ENCODE peak calls at places on chromosome 3, in six cellular contexts. C, T, X, Z, N and E are unnamed samples. For H3K4me1, the result is how much of the 10 kb centered on the place peaks cover.

GRCh38 chr3:171354706-171355582 is 105.3 kb downstream of the TNIK start:
- DNase-seq in X (no peak), T (no peak), C (no peak), N (no peak), Z (no peak), E (no peak)

GRCh38 chr3:72411102-72411501 is 437.1 kb downstream of the SHQ1 start:
- DNase-seq in T (no peak), Z (no peak), X (no peak), C (no peak), N (no peak), E (no peak)

GRCh38 chr3:49553320-49553689 is 972 bp upstream of the BSN start:
- DNase-seq in C (no peak), N (no peak), Z (no peak), T (no peak), X (no peak), E (no peak)

GRCh38 chr3:2921903-2922302 is 188.3 kb downstream of the IL5RA start:
- DNase-seq in N (peak), C (peak), X (peak), T (no peak), Z (peak), E (no peak)

GRCh38 chr3:134333522-134334181 is 40.6 kb downstream of the AMOTL2 start:
- DNase-seq in T (no peak), Z (no peak), X (no peak), C (peak), N (peak), E (no peak)

GRCh38 chr3:111968319-111969059 is 10.3 kb upstream of the ABHD10 start:
- DNase-seq in N (no peak), T (no peak), Z (no peak), X (no peak), C (no peak), E (no peak)

GRCh38 chr3:141231101-141231922 is at the start of gene PXYLP1:
- DNase-seq in N (peak), T (peak), X (peak), C (peak), Z (peak), E (peak)

GRCh38 chr3:108100906-108101305 is 10.1 kb upstream of the CD47 start:
- DNase-seq in C (no peak), T (no peak), N (no peak), Z (no peak), X (no peak), E (no peak)

GRCh38 chr3:105343991-105344390 is 22.7 kb upstream of the ALCAM start:
- DNase-seq in T (no peak), N (no peak), C (no peak), Z (no peak), X (no peak), E (no peak)

GRCh38 chr3:141952611-141953010 is 76.2 kb downstream of the ATP1B3 start:
- DNase-seq in Z (no peak), C (no peak), T (no peak), N (no peak), X (no peak), E (no peak)

GRCh38 chr3:27216955-27217552 is 152.1 kb downstream of the NEK10 start:
- DNase-seq in C (peak), T (no peak), Z (no peak), N (no peak), X (no peak), E (no peak)

GRCh38 chr3:45546636-45547201 is 47.8 kb upstream of the LIMD1 start:
- DNase-seq in N (peak), C (peak), Z (peak), T (no peak), X (no peak), E (no peak)

GRCh38 chr3:116392291-116392690 is 53.0 kb downstream of the LSAMP start:
- DNase-seq in N (no peak), T (no peak), X (no peak), C (no peak), Z (no peak), E (no peak)

GRCh38 chr3:185332026-185332735 is 30.8 kb upstream of the MAP3K13 start:
- DNase-seq in N (peak), C (peak), X (no peak), Z (no peak), T (no peak), E (no peak)

GRCh38 chr3:166637984-166638530 is 742.0 kb downstream of the ZBBX start:
- DNase-seq in T (no peak), C (no peak), N (no peak), X (no peak), Z (no peak), E (no peak)
- H3K4me3 ChIP-seq in T (no peak), C (no peak), N (no peak), X (no peak), Z (no peak), E (no peak)

GRCh38 chr3:23497156-23497555 is 294.0 kb downstream of the UBE2E2 start:
- DNase-seq in T (no peak), Z (no peak), X (no peak), C (no peak), N (no peak), E (no peak)
- TF ChIP-seq EP300 in T (no peak), Z (no peak), X (no peak), C (no peak), N (no peak), E (no peak)

GRCh38 chr3:129018271-129018670 is 17.2 kb downstream of the EFCC1 start:
- DNase-seq in C (no peak), X (no peak), T (no peak), N (no peak), Z (no peak), E (no peak)

GRCh38 chr3:129017531-129017899 is 16.4 kb downstream of the EFCC1 start:
- DNase-seq in Z (no peak), N (no peak), C (no peak), T (no peak), X (no peak), E (no peak)

GRCh38 chr3:129016725-129017530 is 15.8 kb downstream of the EFCC1 start:
- DNase-seq in X (no peak), Z (peak), C (no peak), T (peak), N (no peak), E (no peak)

GRCh38 chr3:129019266-129019665 is 18.2 kb downstream of the EFCC1 start:
- DNase-seq in T (no peak), X (no peak), Z (no peak), C (no peak), N (no peak), E (no peak)

DNA sequence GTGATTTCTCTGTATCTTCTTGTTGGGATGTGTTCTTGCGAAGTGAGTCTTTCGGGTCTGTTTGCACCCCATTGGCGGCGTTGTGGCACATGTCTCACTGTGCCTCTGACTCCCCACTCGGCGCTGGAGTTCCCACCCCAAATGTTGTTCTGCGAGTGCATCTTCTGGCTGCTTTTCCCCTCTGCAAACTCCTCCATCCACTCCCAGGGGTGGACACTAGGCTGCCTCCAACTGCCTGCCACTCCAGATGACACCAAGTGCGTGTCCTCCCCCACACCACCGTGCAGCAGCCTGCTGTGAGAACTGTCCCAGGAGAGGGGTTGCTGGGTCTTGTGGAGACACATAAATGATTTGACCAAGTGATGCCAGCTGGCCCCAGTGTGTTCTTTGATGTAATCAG is 17.6 kb downstream of the EFCC1 start:
- DNase-seq in C (no peak), X (no peak), T (no peak), Z (no peak), N (no peak), E (no peak)
- H3K4me1 ChIP-seq in C (under half), X (under half), T (under half), Z (under half), N (under half), E (under half)

GRCh38 chr3:23954144-23954543 is 9.1 kb downstream of the NR1D2 start:
- DNase-seq in X (no peak), C (no peak), T (no peak), Z (no peak), N (no peak), E (no peak)
- H3K4me3 ChIP-seq in X (no peak), C (no peak), T (no peak), Z (no peak), N (no peak), E (no peak)

DNA sequence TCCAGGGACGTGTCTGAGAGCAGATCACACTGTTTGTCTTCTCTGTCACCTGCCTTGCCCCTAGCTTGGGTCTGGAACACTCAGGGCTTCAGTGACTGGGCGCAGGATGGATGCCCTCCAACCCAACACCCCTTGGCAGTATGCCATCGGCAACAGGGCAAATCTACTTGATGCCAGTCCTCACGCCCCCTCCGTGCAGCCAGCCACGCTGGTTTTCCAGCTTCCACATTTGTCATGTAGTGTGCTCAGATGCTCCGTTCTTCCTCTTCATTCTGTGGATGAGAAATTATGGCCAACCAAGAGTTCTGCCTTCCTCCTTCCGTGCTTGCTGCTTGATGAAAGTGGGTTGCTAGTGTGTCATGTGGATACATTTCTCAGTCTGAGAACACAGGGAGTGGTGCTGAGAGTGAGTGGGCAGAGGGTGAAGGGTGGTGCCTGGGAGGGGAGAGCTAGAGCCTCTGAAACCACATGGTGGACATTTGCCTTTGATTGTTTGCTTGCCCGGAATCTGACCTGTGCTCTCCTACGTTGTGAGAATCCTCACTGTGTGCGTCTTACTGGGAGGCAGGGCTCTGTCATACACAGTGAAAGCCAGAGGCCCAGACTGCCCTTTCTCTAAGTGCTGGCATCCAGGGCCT is 97.2 kb downstream of the FAM43A start:
- DNase-seq in C (peak), T (no peak), Z (no peak), N (peak), X (no peak), E (no peak)
- TF ChIP-seq EP300 in C (no peak), T (no peak), Z (no peak), N (no peak), X (no peak), E (no peak)

GRCh38 chr3:56758539-56758981 is 43.2 kb downstream of the ARHGEF3 start:
- DNase-seq in X (peak), N (peak), T (no peak), C (peak), Z (no peak), E (peak)
- H3K4me1 ChIP-seq in X (under half), N (under half), T (under half), C (under half), Z (under half), E (under half)